ENCODE peak calls at places on chromosome 2, in five cellular contexts. V is heart left ventricle, T is IMR-90, U is stomach, R is left ventricle myocardium inferior. X is an unnamed sample. For H3K4me1, the result is how much of the 10 kb centered on the place peaks cover.

GRCh38 chr2:104286806-104287205 is 567.1 kb upstream of the POU3F3 start:
- DNase-seq in V (no peak), T (no peak), U (no peak), R (no peak), X (no peak)

GRCh38 chr2:163207706-163208370 is 369.3 kb upstream of the KCNH7 start:
- DNase-seq in R (no peak), T (no peak), U (no peak), V (no peak), X (no peak)

GRCh38 chr2:10909050-10909995 is 2.4 kb upstream of the KCNF1 start:
- DNase-seq in U (no peak), V (no peak), R (no peak), T (no peak), X (no peak)

GRCh38 chr2:74364533-74365505 is 15.3 kb downstream of the DCTN1 start:
- DNase-seq in T (no peak), V (no peak), U (no peak), R (no peak), X (no peak)

GRCh38 chr2:217667545-217667944 is 335.2 kb downstream of the TNS1 start:
- DNase-seq in R (no peak), T (no peak), U (no peak), V (peak), X (no peak)

GRCh38 chr2:134225841-134226240 is 28.0 kb upstream of the MGAT5 start:
- DNase-seq in T (no peak), U (no peak), R (no peak), V (no peak), X (no peak)

GRCh38 chr2:42622943-42623676 is 54.7 kb downstream of the MTA3 start:
- DNase-seq in R (no peak), V (no peak), T (no peak), U (no peak), X (no peak)

GRCh38 chr2:57947398-57947797 is 99.2 kb upstream of the VRK2 start:
- DNase-seq in V (no peak), T (no peak), U (no peak), R (no peak), X (no peak)

GRCh38 chr2:118123561-118124232 is 35.4 kb downstream of the INSIG2 start:
- DNase-seq in V (no peak), T (peak), R (no peak), U (no peak), X (no peak)

GRCh38 chr2:45782968-45783367 is 131.5 kb downstream of the PRKCE start:
- DNase-seq in U (no peak), T (no peak), R (no peak), V (no peak), X (no peak)

GRCh38 chr2:176130917-176131616 is 1.6 kb downstream of the HOXD8 start:
- DNase-seq in V (no peak), R (no peak), T (no peak), U (no peak), X (no peak)
- H3K4me3 ChIP-seq in V (peak), R (peak), T (no peak), U (peak), X (no peak)

GRCh38 chr2:171325886-171326585 is 107.8 kb downstream of the METTL8 start:
- DNase-seq in T (no peak), V (no peak), R (no peak), U (no peak), X (no peak)
- H3K4me1 ChIP-seq in T (under half), V (under half), R (under half), U (under half), X (under half)

DNA sequence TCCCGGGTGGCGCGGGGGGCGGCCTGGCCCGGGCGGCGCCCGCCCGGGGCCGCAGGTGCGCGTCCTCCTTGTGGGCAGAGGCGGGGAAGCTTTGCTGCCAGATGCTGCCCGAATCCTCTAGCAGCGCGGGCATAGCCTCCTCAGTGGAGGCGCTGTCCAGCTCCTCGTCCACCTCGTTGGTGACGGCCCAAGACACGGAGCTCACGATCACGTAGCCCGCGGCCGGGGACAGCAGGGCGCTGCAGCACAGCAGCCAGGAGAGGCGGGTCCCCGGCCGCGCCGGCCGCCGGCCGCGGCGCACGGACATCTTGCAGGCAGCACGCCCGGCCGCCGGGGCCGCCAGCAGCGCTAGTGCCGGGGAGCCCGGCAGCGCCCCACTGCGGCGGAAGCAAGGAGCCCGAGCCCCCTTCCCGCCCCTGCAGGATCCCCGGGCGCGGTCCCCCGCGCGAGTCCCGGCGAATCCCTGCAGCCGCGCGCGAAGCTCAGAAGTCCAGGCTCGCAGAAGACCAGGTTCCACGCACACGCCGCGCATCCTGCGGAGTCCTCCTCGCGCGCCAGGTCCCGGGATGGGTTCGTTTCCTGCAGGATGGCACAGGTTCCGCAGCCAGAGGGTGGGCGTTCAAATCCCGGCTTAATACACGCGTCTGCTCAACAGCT is at the start of gene CREG2:
- DNase-seq in R (peak), T (peak), V (peak), U (peak), X (peak)
- TF ChIP-seq CTCF in R (peak), T (peak), V (peak), U (no peak), X (peak)

GRCh38 chr2:38099096-38099997 is 23.4 kb upstream of the CYP1B1 start:
- DNase-seq in R (no peak), T (no peak), U (no peak), V (no peak), X (no peak)
- H3K4me3 ChIP-seq in R (peak), T (no peak), U (peak), V (peak), X (no peak)

DNA sequence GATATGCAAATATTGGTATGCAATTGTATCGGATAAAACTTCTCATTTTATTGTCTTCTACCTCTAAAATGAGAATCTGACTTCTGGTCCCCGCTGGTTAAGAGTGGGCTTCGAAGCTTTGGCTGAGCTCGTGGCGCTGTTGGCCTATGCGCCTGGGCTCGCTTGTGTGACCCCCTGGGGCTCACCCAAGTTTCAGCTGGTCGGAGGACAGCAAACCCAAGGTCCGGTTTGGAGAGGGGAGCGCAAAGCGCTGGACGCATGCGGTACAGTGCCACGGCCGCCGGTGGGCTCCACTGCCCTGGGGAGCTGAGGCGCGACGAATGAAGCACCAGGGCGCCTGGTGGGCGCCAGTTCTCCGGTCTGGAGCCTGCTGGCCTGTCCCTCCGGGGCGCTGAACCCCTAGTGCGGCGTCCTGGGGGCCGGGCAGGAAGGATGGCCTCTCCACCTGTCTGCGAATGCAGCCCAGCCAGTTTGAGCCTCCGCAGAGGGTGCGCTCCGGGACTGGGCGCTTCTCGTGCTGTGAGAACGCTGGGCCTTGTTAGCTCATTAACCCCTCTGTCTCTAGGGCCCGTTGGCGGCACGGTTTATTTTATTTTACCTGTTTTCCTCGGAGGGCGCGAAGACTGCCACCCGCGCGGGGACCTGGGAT is 10.3 kb downstream of the MEIS1 start:
- DNase-seq in V (peak), R (no peak), U (no peak), T (no peak), X (no peak)
- H3K4me1 ChIP-seq in V (under half), R (under half), U (under half), T (under half), X (under half)

GRCh38 chr2:240996834-240997140 is 1.6 kb upstream of the SNED1 start:
- DNase-seq in R (no peak), V (no peak), T (no peak), U (no peak), X (peak)

GRCh38 chr2:240997141-240997855 is 1.1 kb upstream of the SNED1 start:
- DNase-seq in U (peak), R (peak), T (no peak), V (peak), X (peak)

GRCh38 chr2:240998706-240999000 is 235 bp downstream of the SNED1 start:
- DNase-seq in U (no peak), R (no peak), V (no peak), T (no peak), X (no peak)

GRCh38 chr2:240999001-240999791 is 778 bp downstream of the SNED1 start:
- DNase-seq in T (no peak), U (peak), R (peak), V (peak), X (no peak)

DNA sequence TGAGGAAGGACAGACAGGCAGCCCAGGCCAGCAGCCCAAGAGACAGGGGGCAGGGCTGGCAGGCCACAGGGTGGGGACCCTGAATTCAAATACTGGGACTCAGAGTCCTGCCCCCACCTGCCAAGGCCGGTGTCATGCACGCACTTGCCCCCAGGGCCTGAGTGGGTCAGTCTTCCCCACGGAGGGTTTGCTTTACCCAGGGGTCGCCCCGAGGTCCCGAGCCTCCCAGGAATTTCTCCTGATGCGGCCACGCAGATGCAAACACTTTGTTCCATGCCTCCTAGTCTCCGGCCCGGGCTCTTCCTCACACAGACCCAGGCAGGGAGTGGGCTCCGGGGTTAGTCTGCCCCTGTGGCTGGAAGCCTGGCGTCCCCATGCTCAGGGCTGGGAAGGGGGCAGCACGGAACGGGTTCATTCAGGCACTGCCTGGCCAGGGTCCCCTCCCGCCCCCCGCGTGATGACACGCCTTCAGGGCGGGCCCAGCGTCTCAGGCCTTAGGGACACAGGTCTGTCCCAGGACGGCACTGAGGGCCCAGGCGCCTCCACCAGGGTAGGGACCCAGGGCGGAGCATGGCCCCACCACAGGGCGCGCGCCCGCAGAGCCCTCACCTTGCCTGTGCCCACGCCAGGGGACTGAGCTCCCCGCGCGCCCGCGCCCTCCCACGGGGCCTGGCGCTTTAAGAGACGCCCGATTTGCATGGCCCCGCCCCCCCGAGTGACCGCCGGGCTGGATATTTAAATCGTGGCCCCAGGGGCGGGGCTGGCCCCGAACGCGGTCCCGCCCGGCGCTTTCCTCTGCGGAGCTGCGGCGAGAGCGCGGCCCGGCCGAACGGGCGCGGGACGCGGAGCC is at the start of gene SNED1:
- DNase-seq in V (peak), T (peak), R (peak), U (peak), X (peak)
- TF ChIP-seq CTCF in V (no peak), T (no peak), R (no peak), U (no peak), X (no peak)

X was measured in CD8-positive, alpha-beta T cell.